ENCODE peak calls at places on chromosome 22, in six cellular contexts. I is glutamatergic neuron, K is head of caudate nucleus, N is choroid plexus epithelial cell, S is nephron progenitor cell, R is SW480. Z is an unnamed sample.
A peak's percentile ranks its signal among the peaks of the same experiment; 100 is the strongest.

GRCh38 chr22:32158712-32159533 is at the start of gene C22orf42:
- DNase-seq in I (no peak), K (no peak), N (no peak), S (no peak), R (no peak), Z (no peak)

GRCh38 chr22:49927483-49928184 is 9.2 kb downstream of the CRELD2 start:
- DNase-seq in I (no peak), K (no peak), N (no peak), S (no peak), R (no peak), Z (no peak)

GRCh38 chr22:20509344-20510047 is 2.1 kb downstream of the MED15 start:
- DNase-seq in I (no peak), K (peak; percentile 64), N (peak; percentile 95), S (no peak), R (peak; percentile 84), Z (peak; percentile 56)

GRCh38 chr22:33326540-33327295 is 268.5 kb upstream of the SYN3 start:
- DNase-seq in I (no peak), K (no peak), N (no peak), S (no peak), R (no peak), Z (no peak)

GRCh38 chr22:17780116-17780740 is 6.0 kb upstream of the BID start:
- DNase-seq in I (no peak), K (no peak), N (peak; percentile 52), S (no peak), R (no peak), Z (no peak)

GRCh38 chr22:22772883-22773282 is 114.7 kb upstream of the IGLL5 start:
- DNase-seq in I (no peak), K (no peak), N (no peak), S (no peak), R (no peak), Z (no peak)

GRCh38 chr22:45493286-45493771 is 9.4 kb upstream of the FBLN1 start:
- DNase-seq in I (no peak), K (no peak), N (peak; percentile 41), S (no peak), R (no peak), Z (no peak)

GRCh38 chr22:44360686-44361381 is 48.1 kb upstream of the SHISAL1 start:
- DNase-seq in I (peak; percentile 39), K (no peak), N (peak; percentile 37), S (no peak), R (no peak), Z (no peak)

GRCh38 chr22:26169312-26170111 is at the start of gene SEZ6L:
- DNase-seq in I (peak; percentile 76), K (peak; percentile 70), N (no peak), S (peak; percentile 77), R (no peak), Z (peak; percentile 53)

GRCh38 chr22:27795053-27795452 is 6.5 kb downstream of the MN1 start:
- DNase-seq in I (peak; percentile 62), K (peak; percentile 68), N (no peak), S (peak; percentile 36), R (no peak), Z (no peak)

GRCh38 chr22:41240377-41241132 is at the start of gene CHADL:
- DNase-seq in I (peak; percentile 46), K (peak; percentile 94), N (no peak), S (peak; percentile 24), R (no peak), Z (no peak)

GRCh38 chr22:23402275-23403151 is 177.6 kb downstream of the IGLL1 start:
- DNase-seq in I (peak; percentile 86), K (peak; percentile 73), N (peak; percentile 57), S (peak; percentile 87), R (peak; percentile 83), Z (peak; percentile 59)

GRCh38 chr22:36562261-36562835 is 33.4 kb upstream of the EIF3D start:
- DNase-seq in I (no peak), K (no peak), N (peak; percentile 16), S (no peak), R (peak; percentile 52), Z (no peak)

GRCh38 chr22:48968201-48968959 is 859.3 kb downstream of the BRD1 start:
- DNase-seq in I (no peak), K (peak; percentile 34), N (no peak), S (no peak), R (peak; percentile 53), Z (no peak)

GRCh38 chr22:40352763-40353162 is 6.5 kb downstream of the ADSL start:
- DNase-seq in I (no peak), K (no peak), N (no peak), S (no peak), R (no peak), Z (no peak)

GRCh38 chr22:24445481-24446290 is 18.3 kb downstream of the ADORA2A start:
- DNase-seq in I (peak; percentile 49), K (no peak), N (no peak), S (no peak), R (peak; percentile 14), Z (no peak)

GRCh38 chr22:49668402-49668801 is 159.3 kb downstream of the BRD1 start:
- DNase-seq in I (no peak), K (no peak), N (no peak), S (no peak), R (no peak), Z (peak; percentile 41)

GRCh38 chr22:38262051-38262795 is 10.6 kb downstream of the TMEM184B start:
- DNase-seq in I (no peak), K (peak; percentile 80), N (peak; percentile 45), S (no peak), R (no peak), Z (peak; percentile 68)

GRCh38 chr22:23066200-23067022 is 3.9 kb upstream of the GNAZ start:
- DNase-seq in I (no peak), K (peak; percentile 18), N (no peak), S (no peak), R (no peak), Z (no peak)

GRCh38 chr22:33354928-33355327 is 296.7 kb upstream of the SYN3 start:
- DNase-seq in I (no peak), K (no peak), N (peak; percentile 31), S (no peak), R (no peak), Z (no peak)

GRCh38 chr22:44147821-44148574 is 32.7 kb upstream of the PARVG start:
- DNase-seq in I (no peak), K (no peak), N (peak; percentile 86), S (peak; percentile 35), R (peak; percentile 33), Z (no peak)

GRCh38 chr22:39444247-39444800 is 12.5 kb upstream of the MGAT3 start:
- DNase-seq in I (no peak), K (no peak), N (no peak), S (no peak), R (no peak), Z (no peak)

GRCh38 chr22:40294696-40295095 is 51.6 kb upstream of the ADSL start:
- DNase-seq in I (no peak), K (no peak), N (no peak), S (no peak), R (no peak), Z (no peak)

GRCh38 chr22:36409911-36410756 is 22.4 kb upstream of the MYH9 start:
- DNase-seq in I (peak; percentile 67), K (peak; percentile 82), N (peak; percentile 83), S (peak; percentile 91), R (peak; percentile 100), Z (peak; percentile 96)

GRCh38 chr22:17164392-17165024 is 5.4 kb upstream of the HDHD5 start:
- DNase-seq in I (no peak), K (no peak), N (peak; percentile 10), S (no peak), R (peak; percentile 9), Z (no peak)

GRCh38 chr22:40345801-40346177 is 511 bp upstream of the ADSL start:
- DNase-seq in I (peak; percentile 54), K (peak; percentile 55), N (peak; percentile 42), S (peak; percentile 46), R (peak; percentile 27), Z (no peak)

GRCh38 chr22:42174062-42174461 is 43.5 kb upstream of the CYP2D6 start:
- DNase-seq in I (no peak), K (no peak), N (peak; percentile 45), S (no peak), R (no peak), Z (no peak)